ENCODE peak calls at places on chromosomes 6 and 20, in six cellular contexts. M is left ventricle myocardium inferior; I is iPS-NIHi11; Q is stimulated activated CD8-positive, alpha-beta memory T cell treated with anti-CD3 and anti-CD28 coated beads, Interleukin-12 subunit alpha, Interleukin-12 subunit beta, amount 100 ng/mL, for 4 hours; N is left colon; H is prostate gland. P is an unnamed sample.
A peak's percentile ranks its signal among the peaks of the same experiment; 100 is the strongest.

GRCh38 chr6:116191881-116192280 is 62.0 kb downstream of the TSPYL4 start:
- DNase-seq in Q (no peak), N (no peak), M (no peak), H (no peak), I (no peak), P (no peak)

GRCh38 chr6:146805546-146806325 is 207.0 kb downstream of the ADGB start:
- DNase-seq in Q (no peak), I (no peak), H (no peak), M (no peak), N (no peak), P (no peak)

GRCh38 chr20:8870652-8871051 is 198.2 kb upstream of the PLCB4 start:
- DNase-seq in I (no peak), N (no peak), Q (no peak), M (no peak), H (no peak), P (no peak)

GRCh38 chr20:346640-347316 is at the start of gene NRSN2:
- DNase-seq in Q (no peak), H (peak; percentile 47), I (peak; percentile 87), N (peak; percentile 68), M (peak; percentile 70), P (peak; percentile 76)

GRCh38 chr20:51444922-51445438 is 97.5 kb downstream of the NFATC2 start:
- DNase-seq in M (no peak), I (no peak), N (no peak), H (no peak), Q (no peak), P (no peak)

GRCh38 chr20:34516874-34517542 is 786 bp downstream of the DYNLRB1 start:
- DNase-seq in M (no peak), Q (no peak), H (no peak), I (peak; percentile 28), N (no peak), P (peak; percentile 46)

GRCh38 chr20:43988867-43989266 is 74.2 kb downstream of the TOX2 start:
- DNase-seq in H (no peak), M (no peak), Q (no peak), N (no peak), I (no peak), P (no peak)

GRCh38 chr6:116828983-116829382 is at the start of gene GPRC6A:
- DNase-seq in N (no peak), M (no peak), Q (no peak), H (no peak), I (no peak), P (no peak)

GRCh38 chr20:33862709-33863403 is 51.7 kb downstream of the CHMP4B start:
- DNase-seq in H (peak; percentile 19), N (peak; percentile 47), I (peak; percentile 95), M (peak; percentile 27), Q (no peak), P (peak; percentile 65)

GRCh38 chr20:38304845-38305447 is 990 bp downstream of the BPI start:
- DNase-seq in N (no peak), M (no peak), I (peak; percentile 78), H (no peak), Q (no peak), P (peak; percentile 54)

GRCh38 chr6:133337312-133337711 is 96.2 kb downstream of the EYA4 start:
- DNase-seq in N (no peak), I (no peak), H (no peak), M (no peak), Q (no peak), P (no peak)

GRCh38 chr20:24485981-24486380 is 16.6 kb downstream of the SYNDIG1 start:
- DNase-seq in I (no peak), M (no peak), H (no peak), N (no peak), Q (no peak), P (no peak)

GRCh38 chr20:63755933-63756647 is 16.5 kb downstream of the SLC2A4RG start:
- DNase-seq in H (no peak), I (no peak), Q (no peak), M (no peak), N (no peak), P (no peak)

GRCh38 chr6:16470502-16471221 is 232.3 kb downstream of the GMPR start:
- DNase-seq in M (no peak), I (no peak), H (no peak), Q (no peak), N (no peak), P (no peak)

GRCh38 chr6:36848658-36849441 is 9.6 kb upstream of the CPNE5 start:
- DNase-seq in I (peak; percentile 79), Q (no peak), M (peak; percentile 77), N (peak; percentile 78), H (peak; percentile 52), P (peak; percentile 87)

GRCh38 chr6:122154912-122155516 is 244.4 kb upstream of the HSF2 start:
- DNase-seq in M (peak; percentile 28), I (peak; percentile 16), N (no peak), Q (no peak), H (no peak), P (peak; percentile 42)

GRCh38 chr20:57479196-57479595 is 45.7 kb downstream of the CTCFL start:
- DNase-seq in N (no peak), I (no peak), M (no peak), Q (no peak), H (no peak), P (no peak)

GRCh38 chr6:150006961-150007464 is 18.3 kb downstream of the RAET1L start:
- DNase-seq in M (no peak), N (no peak), Q (no peak), H (no peak), I (peak; percentile 49), P (no peak)

GRCh38 chr6:127590344-127590743 is 13.4 kb downstream of the C6orf58 start:
- DNase-seq in I (no peak), M (no peak), Q (no peak), N (no peak), H (no peak), P (no peak)

GRCh38 chr6:5996701-5997419 is 9.9 kb downstream of the NRN1 start:
- DNase-seq in I (no peak), Q (no peak), H (no peak), N (no peak), M (no peak), P (peak; percentile 44)

GRCh38 chr6:87730310-87730709 is 28.3 kb upstream of the AKIRIN2 start:
- DNase-seq in N (peak; percentile 47), M (peak; percentile 75), I (no peak), Q (no peak), H (peak; percentile 56), P (peak; percentile 84)

GRCh38 chr6:36216559-36216958 is 20.0 kb downstream of the BRPF3 start:
- DNase-seq in N (no peak), I (no peak), M (no peak), Q (no peak), H (no peak), P (no peak)

GRCh38 chr6:4732691-4733315 is 43.4 kb upstream of the CDYL start:
- DNase-seq in M (peak; percentile 21), Q (no peak), I (peak; percentile 55), H (no peak), N (no peak), P (peak; percentile 62)

GRCh38 chr6:36917541-36918193 is 31.9 kb downstream of the C6orf89 start:
- DNase-seq in Q (no peak), M (peak; percentile 47), N (no peak), H (peak; percentile 53), I (no peak), P (peak; percentile 44)

GRCh38 chr6:26484161-26484560 is 15.9 kb upstream of the BTN1A1 start:
- DNase-seq in Q (no peak), M (no peak), H (no peak), N (no peak), I (no peak), P (no peak)

P was measured in left ventricle myocardium superior.